ENCODE peak calls at places on chromosome 2, in eight cellular contexts. U, Z, I, E, T, Q, M and O are unnamed samples.

GRCh38 chr2:56185101-56185581 is 1.4 kb downstream of the CCDC85A start:
- DNase-seq in M (no peak), T (no peak), U (no peak), Z (no peak), Q (peak), I (peak), E (no peak), O (peak)

GRCh38 chr2:227577555-227577954 is 21.1 kb upstream of the SCYGR2 start:
- DNase-seq in U (no peak), T (no peak), I (no peak), Z (no peak), E (no peak), Q (no peak), M (no peak), O (no peak)

GRCh38 chr2:67917332-67918054 is 145.3 kb downstream of the C1D start:
- DNase-seq in U (no peak), Z (no peak), E (no peak), T (no peak), M (no peak), Q (no peak), I (peak), O (peak)

GRCh38 chr2:105919826-105920225 is 175.1 kb downstream of the NCK2 start:
- DNase-seq in U (no peak), I (peak), E (peak), M (peak), T (peak), Q (no peak), Z (peak), O (peak)

GRCh38 chr2:46389417-46389916 is 89.9 kb upstream of the TMEM247 start:
- DNase-seq in Q (peak), T (no peak), U (no peak), M (no peak), Z (no peak), E (peak), I (no peak), O (no peak)

GRCh38 chr2:120549841-120550240 is 185.8 kb upstream of the GLI2 start:
- DNase-seq in T (no peak), Q (no peak), M (no peak), I (no peak), U (no peak), E (no peak), Z (no peak), O (no peak)

GRCh38 chr2:10790228-10790973 is 22.2 kb downstream of the PDIA6 start:
- DNase-seq in Q (no peak), Z (no peak), T (peak), E (no peak), M (no peak), U (no peak), I (no peak), O (no peak)

GRCh38 chr2:190181066-190181681 is 118.6 kb upstream of the MSTN start:
- DNase-seq in U (no peak), E (peak), Z (peak), M (no peak), Q (no peak), T (no peak), I (no peak), O (peak)

GRCh38 chr2:60548844-60549243 is 4.6 kb downstream of the BCL11A start:
- DNase-seq in U (no peak), T (no peak), E (no peak), I (no peak), Z (no peak), M (no peak), Q (no peak), O (no peak)

GRCh38 chr2:14292964-14293363 is 339.6 kb upstream of the LRATD1 start:
- DNase-seq in I (no peak), M (no peak), T (no peak), U (no peak), Q (no peak), Z (no peak), E (no peak), O (no peak)

GRCh38 chr2:37625156-37625555 is 46.3 kb downstream of the CDC42EP3 start:
- DNase-seq in E (no peak), T (no peak), I (no peak), U (no peak), Q (no peak), Z (no peak), M (no peak), O (peak)

GRCh38 chr2:188291142-188291616 is 495 bp upstream of the GULP1 start:
- DNase-seq in U (no peak), Q (peak), M (no peak), Z (no peak), E (no peak), I (peak), T (peak), O (no peak)

GRCh38 chr2:11680181-11680900 is 10.3 kb upstream of the NTSR2 start:
- DNase-seq in Q (no peak), M (no peak), I (no peak), Z (no peak), U (no peak), T (no peak), E (peak), O (no peak)

GRCh38 chr2:49770919-49771318 is 616.6 kb upstream of the FSHR start:
- DNase-seq in Q (peak), Z (peak), U (no peak), T (peak), M (no peak), I (peak), E (no peak), O (no peak)

GRCh38 chr2:69798466-69798908 is 31.0 kb upstream of the GMCL1 start:
- DNase-seq in E (no peak), I (no peak), T (peak), U (no peak), Q (peak), M (no peak), Z (no peak), O (peak)

GRCh38 chr2:27773959-27774358 is 2.4 kb downstream of the MRPL33 start:
- DNase-seq in U (no peak), E (no peak), I (no peak), M (no peak), T (no peak), Z (peak), Q (no peak), O (no peak)

GRCh38 chr2:119174216-119174992 is 15.9 kb upstream of the C1QL2 start:
- DNase-seq in E (no peak), Z (peak), Q (no peak), I (peak), T (peak), M (peak), U (no peak), O (peak)

GRCh38 chr2:142140434-142140845 is 9.6 kb upstream of the LRP1B start:
- DNase-seq in I (peak), U (no peak), T (no peak), M (peak), Q (no peak), E (no peak), Z (peak), O (peak)

GRCh38 chr2:106117882-106118684 is 76.0 kb downstream of the UXS1 start:
- DNase-seq in E (no peak), I (no peak), T (no peak), Q (no peak), U (no peak), Z (no peak), M (no peak), O (no peak)

DNA sequence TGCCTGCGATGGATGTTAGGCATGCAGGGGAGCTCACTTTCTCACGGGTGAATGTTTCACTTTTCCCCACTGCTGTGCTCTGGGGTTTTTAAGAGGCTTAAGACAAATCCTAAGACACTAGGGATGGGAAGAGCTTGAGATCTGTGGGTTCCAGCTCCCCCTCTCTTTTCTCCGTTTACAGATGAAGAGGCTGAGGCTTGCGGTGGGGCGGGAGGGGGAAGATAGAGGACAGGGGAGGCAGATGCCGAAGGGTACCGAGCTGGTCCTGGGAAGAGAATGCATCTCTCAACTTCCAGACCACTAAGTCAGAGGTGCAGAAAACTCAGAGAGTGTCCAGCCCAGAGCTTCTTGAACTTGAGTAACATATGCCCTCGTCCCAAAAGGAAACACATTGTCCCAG is 8.2 kb upstream of the ATOH8 start:
- DNase-seq in E (no peak), I (no peak), T (no peak), M (no peak), Z (no peak), Q (no peak), U (no peak), O (no peak)
- H3K4me3 ChIP-seq in E (peak), I (no peak), T (no peak), M (no peak), Z (no peak), Q (peak), U (peak), O (peak)

GRCh38 chr2:85873679-85874078 is 15.1 kb downstream of the ST3GAL5 start:
- DNase-seq in E (no peak), I (no peak), U (no peak), T (no peak), M (no peak), Z (peak), Q (no peak), O (peak)
- TF ChIP-seq CTCF in E (no peak), I (no peak), U (no peak), T (peak), M (peak), Z (peak), Q (peak), O (peak)

GRCh38 chr2:217944366-217944765 is 58.4 kb downstream of the TNS1 start:
- DNase-seq in Z (no peak), M (no peak), Q (no peak), T (no peak), E (no peak), I (no peak), U (no peak), O (no peak)
- H3K4me3 ChIP-seq in Z (no peak), M (no peak), Q (peak), T (no peak), E (peak), I (no peak), U (peak), O (peak)

DNA sequence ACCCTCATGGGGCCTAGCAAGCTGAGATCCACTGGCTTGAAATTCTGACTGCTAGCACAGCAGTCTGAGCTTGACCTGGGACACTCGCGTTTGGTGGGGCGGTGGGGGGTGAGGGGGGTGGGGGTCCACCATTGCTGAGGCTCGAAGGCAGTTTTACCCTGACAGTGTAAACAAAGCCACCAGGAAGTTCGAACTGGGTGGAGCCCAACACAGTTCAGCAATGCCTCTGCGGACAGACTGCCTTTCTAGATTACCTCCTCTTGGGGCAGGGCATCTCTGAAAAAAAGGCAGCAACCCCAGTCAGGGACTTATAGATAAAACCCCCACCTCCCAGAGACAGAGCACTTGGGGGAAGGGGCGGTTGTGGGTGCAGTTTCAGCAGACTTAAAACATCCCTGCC is 149.7 kb upstream of the TANK start:
- DNase-seq in I (no peak), U (no peak), Q (no peak), T (no peak), Z (no peak), E (no peak), M (no peak), O (no peak)
- TF ChIP-seq CTCF in I (no peak), U (no peak), Q (no peak), T (no peak), Z (no peak), E (no peak), M (no peak), O (no peak)

GRCh38 chr2:101006065-101006715 is 4.1 kb downstream of the RPL31 start:
- DNase-seq in T (no peak), E (no peak), U (no peak), Z (no peak), Q (no peak), M (no peak), I (no peak), O (no peak)

GRCh38 chr2:101001713-101002561 is at the start of gene RPL31:
- DNase-seq in U (peak), I (peak), T (peak), Q (peak), M (peak), E (peak), Z (peak), O (peak)

GRCh38 chr2:101002562-101003277 is 631 bp downstream of the RPL31 start:
- DNase-seq in U (no peak), E (no peak), Q (no peak), M (no peak), T (peak), Z (peak), I (peak), O (no peak)

GRCh38 chr2:101003278-101003775 is 1.2 kb downstream of the RPL31 start:
- DNase-seq in I (peak), M (no peak), T (no peak), U (no peak), E (no peak), Z (no peak), Q (no peak), O (no peak)

DNA sequence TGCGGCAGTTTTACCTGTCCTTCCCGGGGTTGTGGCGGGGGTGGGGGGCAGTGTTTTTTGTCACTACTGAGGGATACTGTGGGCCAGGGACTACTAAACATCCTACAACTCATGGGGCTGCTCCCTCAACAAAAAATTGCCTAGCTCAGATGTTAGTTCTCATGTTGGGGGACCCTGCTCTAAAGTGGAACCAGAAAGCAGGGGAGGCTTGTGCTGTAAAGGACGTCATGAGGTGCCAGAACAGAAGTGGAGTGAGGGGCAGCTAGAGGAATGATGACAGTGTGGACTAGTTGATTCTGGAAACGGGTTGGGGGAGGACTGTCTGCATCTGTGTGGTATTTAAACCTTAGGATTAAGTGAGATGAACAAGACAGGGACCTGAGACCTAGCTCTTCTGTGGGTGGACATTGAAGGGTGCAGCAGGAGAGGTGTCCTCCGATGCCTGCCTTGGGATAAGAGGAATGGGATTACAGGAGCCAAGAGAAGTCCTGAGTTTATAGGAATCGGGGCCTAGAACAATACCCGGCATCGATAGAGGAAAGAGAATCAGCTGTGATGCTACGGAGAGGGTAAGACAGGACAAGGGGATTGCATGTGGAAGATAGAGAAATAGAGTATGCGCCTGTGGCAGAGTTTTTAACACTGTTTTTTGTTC is 2.7 kb downstream of the RPL31 start:
- DNase-seq in M (no peak), Q (no peak), U (no peak), I (no peak), Z (no peak), E (no peak), T (no peak), O (no peak)
- H3K4me3 ChIP-seq in M (no peak), Q (no peak), U (no peak), I (peak), Z (peak), E (no peak), T (no peak), O (no peak)

GRCh38 chr2:95289251-95289650 is 7.9 kb upstream of the KCNIP3 start:
- DNase-seq in U (no peak), I (no peak), Q (no peak), T (no peak), E (no peak), M (no peak), Z (no peak), O (no peak)
- TF ChIP-seq CTCF in U (no peak), I (no peak), Q (no peak), T (no peak), E (no peak), M (peak), Z (no peak), O (no peak)

DNA sequence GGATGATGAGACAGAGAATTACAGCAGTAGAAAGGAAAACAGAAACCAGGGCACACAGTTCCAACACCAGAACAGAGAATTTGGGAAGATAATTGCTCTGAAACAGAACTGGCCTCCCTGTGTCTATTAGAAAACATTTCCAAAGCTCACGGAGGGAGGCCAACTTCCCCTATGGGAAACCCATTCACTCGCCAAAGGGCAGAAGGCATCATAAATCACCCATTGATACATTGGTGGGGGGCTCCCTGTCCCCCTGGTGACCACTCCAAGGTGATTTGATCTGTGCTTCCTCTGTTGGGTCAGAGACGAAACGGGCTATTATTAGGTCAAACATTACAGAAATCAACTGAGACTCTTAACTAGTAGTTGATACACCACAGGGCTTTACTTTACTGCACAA is 3.8 kb downstream of the ARL4C start:
- DNase-seq in T (no peak), I (no peak), Q (no peak), M (no peak), Z (no peak), E (no peak), U (no peak), O (no peak)
- H3K4me3 ChIP-seq in T (no peak), I (peak), Q (no peak), M (no peak), Z (no peak), E (peak), U (peak), O (peak)

DNA sequence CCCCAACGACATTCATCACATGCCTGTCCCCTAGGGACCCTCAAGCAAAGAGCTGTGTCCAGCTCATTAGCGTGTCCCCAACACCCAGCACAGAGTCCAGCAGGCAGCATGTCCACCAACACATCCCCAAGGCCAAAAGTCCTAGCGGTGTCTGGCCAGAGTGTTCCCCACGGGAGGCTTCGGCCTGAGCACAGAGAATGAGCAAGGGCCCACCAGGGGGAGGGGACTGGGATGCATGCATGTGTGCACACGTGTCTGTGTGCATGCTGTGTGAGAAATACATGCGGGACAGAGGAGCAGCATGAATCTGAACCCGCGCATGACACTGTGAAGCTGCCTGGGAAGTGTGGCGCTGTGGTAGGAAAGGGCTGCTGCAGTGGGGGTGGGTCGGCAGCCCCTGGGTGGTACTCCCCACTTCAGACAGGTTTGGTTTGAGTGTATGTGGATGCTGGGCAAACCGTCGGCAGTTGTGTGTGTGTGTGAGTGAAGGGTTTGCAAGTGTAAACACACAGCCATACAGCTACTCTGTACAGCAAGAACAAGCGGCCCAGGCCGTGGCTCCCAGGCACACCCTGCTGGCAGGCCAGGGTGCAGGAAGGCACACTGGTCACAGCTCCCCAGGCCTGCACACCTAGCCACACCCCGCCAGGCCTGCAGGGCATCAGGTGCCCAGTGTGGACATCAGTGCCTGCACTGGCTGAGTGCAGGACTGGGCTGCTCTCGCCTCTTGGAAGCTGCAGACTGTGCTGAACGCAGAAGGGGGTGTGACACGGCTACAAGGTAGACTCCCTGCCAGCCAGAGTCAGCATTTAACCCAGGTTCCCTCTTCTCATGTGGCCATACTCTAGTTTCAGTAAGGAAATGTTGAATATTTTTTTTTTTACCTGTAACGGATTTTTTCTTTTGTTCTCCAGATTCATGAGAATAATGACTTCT is 19.5 kb upstream of the HES6 start:
- DNase-seq in E (no peak), I (peak), U (no peak), Q (no peak), Z (peak), M (no peak), T (no peak), O (no peak)
- TF ChIP-seq CTCF in E (no peak), I (no peak), U (no peak), Q (no peak), Z (no peak), M (peak), T (no peak), O (no peak)

GRCh38 chr2:158457092-158457825 is 507 bp downstream of the PKP4 start:
- DNase-seq in E (peak), M (no peak), I (peak), U (no peak), T (peak), Q (peak), Z (peak), O (peak)

GRCh38 chr2:158457826-158458616 is 1.3 kb downstream of the PKP4 start:
- DNase-seq in U (peak), E (peak), T (peak), Z (peak), Q (peak), M (no peak), I (peak), O (peak)

GRCh38 chr2:158458617-158458920 is 1.8 kb downstream of the PKP4 start:
- DNase-seq in Z (no peak), T (no peak), I (no peak), Q (no peak), U (no peak), M (no peak), E (no peak), O (no peak)

GRCh38 chr2:158460632-158461297 is 4.0 kb downstream of the PKP4 start:
- DNase-seq in T (no peak), U (no peak), Z (peak), I (no peak), Q (no peak), M (no peak), E (no peak), O (peak)

GRCh38 chr2:158459161-158460003 is 2.6 kb downstream of the PKP4 start:
- DNase-seq in U (no peak), E (no peak), Z (peak), I (peak), T (no peak), M (no peak), Q (no peak), O (no peak)
- H3K4me3 ChIP-seq in U (peak), E (peak), Z (peak), I (peak), T (no peak), M (no peak), Q (peak), O (peak)

GRCh38 chr2:159557437-159558034 is 58.8 kb downstream of the BAZ2B start:
- DNase-seq in Z (peak), E (no peak), I (peak), M (peak), T (no peak), Q (no peak), U (no peak), O (peak)
- TF ChIP-seq CTCF in Z (peak), E (peak), I (peak), M (peak), T (peak), Q (peak), U (no peak), O (peak)